ENCODE peak calls at places on chromosome 6, in ten cellular contexts. K is left colon; S is posterior cingulate gyrus; Z is skeletal muscle cell; Y is GM13976; G is AG10803; X is heart left ventricle; Q is activated T-cell treated with anti-CD3 and anti-CD28 coated beads, Interleukin-2, amount 50 U/mL, for 72 hours; R is NCI-H748 treated with DMSO at 0.1 percent for 48 hours; U is left lobe of liver. N is an unnamed sample.

GRCh38 chr6:44932651-44933091 is 395.5 kb upstream of the RUNX2 start:
- DNase-seq in Q (peak), Y (no peak), X (no peak), Z (no peak), R (no peak), K (no peak), G (no peak), S (no peak), U (no peak), N (no peak)

GRCh38 chr6:106525885-106526280 is 103.4 kb downstream of the RTN4IP1 start:
- DNase-seq in Y (no peak), U (no peak), Z (no peak), G (no peak), Q (no peak), K (no peak), R (no peak), S (no peak), X (no peak), N (no peak)

GRCh38 chr6:125746731-125747588 is 2.5 kb upstream of the HEY2 start:
- DNase-seq in Z (no peak), X (peak), R (peak), S (peak), G (peak), Q (peak), Y (peak), K (peak), U (peak), N (peak)

GRCh38 chr6:73732845-73733675 is 37.1 kb downstream of the CD109 start:
- DNase-seq in Q (peak), Z (peak), K (peak), Y (peak), U (peak), G (peak), X (peak), S (peak), R (peak), N (peak)

GRCh38 chr6:129494099-129494498 is 215.9 kb downstream of the ARHGAP18 start:
- DNase-seq in Q (no peak), Y (no peak), K (no peak), Z (no peak), R (no peak), X (no peak), U (no peak), G (no peak), S (no peak), N (no peak)

GRCh38 chr6:43924222-43924702 is 154.3 kb downstream of the VEGFA start:
- DNase-seq in Y (no peak), X (no peak), Z (no peak), R (no peak), K (no peak), S (no peak), G (peak), U (no peak), Q (peak), N (no peak)

GRCh38 chr6:41122373-41122772 is 31.8 kb downstream of the TREML1 start:
- DNase-seq in Y (no peak), Q (no peak), U (no peak), K (no peak), G (no peak), S (no peak), Z (no peak), X (no peak), R (no peak), N (peak)

GRCh38 chr6:138238368-138238767 is 20.1 kb upstream of the PBOV1 start:
- DNase-seq in S (no peak), U (no peak), G (no peak), X (no peak), Y (no peak), Q (no peak), R (no peak), K (no peak), Z (no peak), N (no peak)

GRCh38 chr6:71248306-71248705 is 40.3 kb upstream of the OGFRL1 start:
- DNase-seq in R (no peak), K (no peak), S (no peak), Q (no peak), Z (peak), G (peak), Y (no peak), X (no peak), U (no peak), N (peak)

N was measured in fibroblast of the aortic adventitia.